ENCODE peak calls at places on chromosomes 11 and 22, in ten cellular contexts. One of them, this sample, is unnamed.

GRCh38 chr22:20885557-20886323 is 26.9 kb downstream of the SNAP29 start:
- DNase-seq in mesendoderm: peak; percentile 95
- DNase-seq in NT2/D1: peak; percentile 62
- DNase-seq in HCT116: peak; percentile 58
- DNase-seq in A549: peak; percentile 83
- DNase-seq in psoas muscle: peak; percentile 82
- DNase-seq in CD8-positive, alpha-beta T cell: peak; percentile 34
- DNase-seq in endodermal cell: peak; percentile 96
- DNase-seq in sigmoid colon: peak; percentile 89
- DNase-seq in hepatocyte: peak; percentile 88
- DNase-seq in this sample: peak; percentile 66

GRCh38 chr11:130314184-130314748 is 451 bp downstream of the ZBTB44 start:
- DNase-seq in A549: peak; percentile 29
- DNase-seq in hepatocyte: peak; percentile 80
- DNase-seq in mesendoderm: no peak
- DNase-seq in endodermal cell: peak; percentile 85
- DNase-seq in NT2/D1: peak; percentile 3
- DNase-seq in psoas muscle: peak; percentile 67
- DNase-seq in HCT116: peak; percentile 10
- DNase-seq in sigmoid colon: peak; percentile 75
- DNase-seq in CD8-positive, alpha-beta T cell: peak; percentile 67
- DNase-seq in this sample: no peak

GRCh38 chr11:69892986-69893555 is 73.9 kb upstream of the FGF3 start:
- DNase-seq in A549: no peak
- DNase-seq in CD8-positive, alpha-beta T cell: no peak
- DNase-seq in NT2/D1: no peak
- DNase-seq in HCT116: no peak
- DNase-seq in mesendoderm: no peak
- DNase-seq in endodermal cell: no peak
- DNase-seq in sigmoid colon: no peak
- DNase-seq in hepatocyte: no peak
- DNase-seq in psoas muscle: no peak
- DNase-seq in this sample: no peak

GRCh38 chr11:44016129-44016528 is 31.7 kb upstream of the ACCSL start:
- DNase-seq in sigmoid colon: peak; percentile 77
- DNase-seq in NT2/D1: no peak
- DNase-seq in endodermal cell: no peak
- DNase-seq in A549: no peak
- DNase-seq in mesendoderm: no peak
- DNase-seq in psoas muscle: peak; percentile 59
- DNase-seq in hepatocyte: peak; percentile 28
- DNase-seq in HCT116: no peak
- DNase-seq in CD8-positive, alpha-beta T cell: no peak
- DNase-seq in this sample: no peak

GRCh38 chr11:125923012-125923579 is 18.8 kb downstream of the DDX25 start:
- DNase-seq in CD8-positive, alpha-beta T cell: peak; percentile 54
- DNase-seq in HCT116: peak; percentile 77
- DNase-seq in psoas muscle: peak; percentile 39
- DNase-seq in hepatocyte: peak; percentile 86
- DNase-seq in sigmoid colon: peak; percentile 79
- DNase-seq in A549: peak; percentile 65
- DNase-seq in endodermal cell: peak; percentile 87
- DNase-seq in mesendoderm: peak; percentile 83
- DNase-seq in NT2/D1: peak; percentile 80
- DNase-seq in this sample: no peak

GRCh38 chr11:65275906-65276305 is 14.1 kb downstream of the POLA2 start:
- DNase-seq in sigmoid colon: peak; percentile 30
- DNase-seq in HCT116: no peak
- DNase-seq in CD8-positive, alpha-beta T cell: no peak
- DNase-seq in NT2/D1: no peak
- DNase-seq in endodermal cell: no peak
- DNase-seq in mesendoderm: no peak
- DNase-seq in A549: no peak
- DNase-seq in hepatocyte: peak; percentile 55
- DNase-seq in psoas muscle: no peak
- DNase-seq in this sample: no peak

GRCh38 chr11:75635009-75635909 is 33.6 kb downstream of the MAP6 start:
- DNase-seq in mesendoderm: peak; percentile 30
- DNase-seq in hepatocyte: peak; percentile 60
- DNase-seq in sigmoid colon: peak; percentile 75
- DNase-seq in endodermal cell: no peak
- DNase-seq in psoas muscle: no peak
- DNase-seq in NT2/D1: no peak
- DNase-seq in CD8-positive, alpha-beta T cell: no peak
- DNase-seq in A549: no peak
- DNase-seq in HCT116: no peak
- DNase-seq in this sample: no peak

GRCh38 chr11:68840661-68841653 is 759 bp downstream of the CPT1A start:
- DNase-seq in NT2/D1: no peak
- DNase-seq in hepatocyte: peak; percentile 69
- DNase-seq in HCT116: no peak
- DNase-seq in A549: no peak
- DNase-seq in sigmoid colon: peak; percentile 79
- DNase-seq in endodermal cell: peak; percentile 79
- DNase-seq in CD8-positive, alpha-beta T cell: peak; percentile 18
- DNase-seq in mesendoderm: no peak
- DNase-seq in psoas muscle: peak; percentile 71
- DNase-seq in this sample: no peak

GRCh38 chr11:86571273-86571948 is 101.0 kb downstream of the ME3 start:
- DNase-seq in hepatocyte: peak; percentile 34
- DNase-seq in NT2/D1: peak; percentile 68
- DNase-seq in CD8-positive, alpha-beta T cell: no peak
- DNase-seq in HCT116: peak; percentile 80
- DNase-seq in endodermal cell: peak; percentile 97
- DNase-seq in sigmoid colon: no peak
- DNase-seq in mesendoderm: peak; percentile 95
- DNase-seq in psoas muscle: no peak
- DNase-seq in A549: peak; percentile 69
- DNase-seq in this sample: peak; percentile 82

DNA sequence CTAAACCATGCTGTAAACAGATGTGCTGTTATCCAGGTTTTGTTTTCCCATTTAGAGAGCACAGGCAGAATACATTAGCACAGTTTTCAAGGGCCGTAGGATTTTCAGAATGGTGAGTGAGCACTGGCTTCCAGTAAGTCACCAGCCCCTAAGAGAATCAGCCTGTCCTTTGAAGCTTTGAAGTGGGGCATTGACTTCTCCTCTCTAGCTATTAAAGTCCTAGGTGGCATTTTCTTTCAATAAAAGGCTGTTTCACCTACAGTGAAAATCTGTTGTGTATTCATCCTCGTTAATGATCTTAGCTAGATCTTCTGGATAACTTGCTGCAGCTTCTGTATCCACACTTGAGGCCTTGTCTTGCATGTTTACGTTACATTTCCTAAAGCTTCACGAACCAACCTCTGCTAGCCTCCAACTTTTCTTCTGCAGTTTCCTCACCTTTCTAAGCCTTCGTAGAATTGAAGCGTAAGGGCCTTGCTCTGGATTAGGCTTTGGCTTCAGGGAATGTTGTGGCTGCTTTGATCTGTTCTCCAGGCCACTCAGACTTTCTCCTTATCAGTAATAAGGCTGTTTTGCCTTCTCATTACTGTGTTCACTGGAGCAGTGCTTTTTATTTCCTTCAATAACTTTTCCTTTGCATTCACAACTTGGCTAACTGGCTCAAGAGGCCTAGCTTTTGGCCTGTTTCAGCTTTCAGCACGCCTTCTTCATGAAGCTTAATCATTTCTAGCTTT is 15.5 kb downstream of the CECR2 start:
- DNase-seq in HCT116: no peak
- DNase-seq in endodermal cell: no peak
- DNase-seq in A549: no peak
- DNase-seq in CD8-positive, alpha-beta T cell: no peak
- DNase-seq in NT2/D1: no peak
- DNase-seq in psoas muscle: no peak
- DNase-seq in mesendoderm: no peak
- DNase-seq in sigmoid colon: no peak
- DNase-seq in hepatocyte: no peak
- DNase-seq in this sample: no peak
- H3K4me1 ChIP-seq in HCT116: no peaks in the 10 kb centered on the region
- H3K4me1 ChIP-seq in endodermal cell: peaks cover 11% of the 10 kb centered on the region
- H3K4me1 ChIP-seq in A549: no peaks in the 10 kb centered on the region
- H3K4me1 ChIP-seq in CD8-positive, alpha-beta T cell: no peaks in the 10 kb centered on the region
- H3K4me1 ChIP-seq in NT2/D1: peaks cover 5% of the 10 kb centered on the region
- H3K4me1 ChIP-seq in psoas muscle: peaks cover 37% of the 10 kb centered on the region
- H3K4me1 ChIP-seq in mesendoderm: peaks cover 13% of the 10 kb centered on the region
- H3K4me1 ChIP-seq in sigmoid colon: no peaks in the 10 kb centered on the region
- H3K4me1 ChIP-seq in hepatocyte: peaks cover 10% of the 10 kb centered on the region
- H3K4me1 ChIP-seq in this sample: peaks cover 7% of the 10 kb centered on the region

GRCh38 chr11:112016765-112017356 is 8.3 kb upstream of the DLAT start:
- DNase-seq in CD8-positive, alpha-beta T cell: no peak
- DNase-seq in sigmoid colon: no peak
- DNase-seq in mesendoderm: no peak
- DNase-seq in hepatocyte: no peak
- DNase-seq in HCT116: no peak
- DNase-seq in endodermal cell: no peak
- DNase-seq in A549: no peak
- DNase-seq in psoas muscle: no peak
- DNase-seq in NT2/D1: no peak
- DNase-seq in this sample: no peak

GRCh38 chr11:112016088-112016764 is 9.0 kb upstream of the DLAT start:
- DNase-seq in NT2/D1: no peak
- DNase-seq in CD8-positive, alpha-beta T cell: no peak
- DNase-seq in endodermal cell: no peak
- DNase-seq in mesendoderm: no peak
- DNase-seq in psoas muscle: no peak
- DNase-seq in A549: no peak
- DNase-seq in HCT116: no peak
- DNase-seq in sigmoid colon: no peak
- DNase-seq in hepatocyte: no peak
- DNase-seq in this sample: no peak

GRCh38 chr11:112017538-112017937 is 7.7 kb upstream of the DLAT start:
- DNase-seq in HCT116: no peak
- DNase-seq in sigmoid colon: no peak
- DNase-seq in psoas muscle: no peak
- DNase-seq in hepatocyte: no peak
- DNase-seq in A549: no peak
- DNase-seq in endodermal cell: no peak
- DNase-seq in mesendoderm: no peak
- DNase-seq in NT2/D1: no peak
- DNase-seq in CD8-positive, alpha-beta T cell: no peak
- DNase-seq in this sample: no peak

GRCh38 chr11:112023104-112023503 is 2.1 kb upstream of the DLAT start:
- DNase-seq in CD8-positive, alpha-beta T cell: no peak
- DNase-seq in psoas muscle: no peak
- DNase-seq in endodermal cell: no peak
- DNase-seq in mesendoderm: no peak
- DNase-seq in hepatocyte: no peak
- DNase-seq in A549: no peak
- DNase-seq in sigmoid colon: no peak
- DNase-seq in HCT116: no peak
- DNase-seq in NT2/D1: no peak
- DNase-seq in this sample: no peak

GRCh38 chr11:112019066-112019465 is 6.1 kb upstream of the DLAT start:
- DNase-seq in A549: no peak
- DNase-seq in NT2/D1: no peak
- DNase-seq in hepatocyte: no peak
- DNase-seq in sigmoid colon: no peak
- DNase-seq in HCT116: no peak
- DNase-seq in endodermal cell: no peak
- DNase-seq in CD8-positive, alpha-beta T cell: no peak
- DNase-seq in mesendoderm: no peak
- DNase-seq in psoas muscle: no peak
- DNase-seq in this sample: no peak
- H3K4me3 ChIP-seq in A549: no peak overlapping the region
- H3K4me3 ChIP-seq in NT2/D1: no peak overlapping the region
- H3K4me3 ChIP-seq in hepatocyte: no peak overlapping the region
- H3K4me3 ChIP-seq in sigmoid colon: no peak overlapping the region
- H3K4me3 ChIP-seq in HCT116: no peak overlapping the region
- H3K4me3 ChIP-seq in endodermal cell: no peak overlapping the region
- H3K4me3 ChIP-seq in CD8-positive, alpha-beta T cell: no peak overlapping the region
- H3K4me3 ChIP-seq in mesendoderm: no peak overlapping the region
- H3K4me3 ChIP-seq in psoas muscle: no peak overlapping the region
- H3K4me3 ChIP-seq in this sample: no peak overlapping the region

GRCh38 chr22:35834080-35834479 is 116.4 kb downstream of the APOL5 start:
- DNase-seq in mesendoderm: no peak
- DNase-seq in HCT116: no peak
- DNase-seq in A549: no peak
- DNase-seq in psoas muscle: no peak
- DNase-seq in hepatocyte: no peak
- DNase-seq in NT2/D1: no peak
- DNase-seq in CD8-positive, alpha-beta T cell: no peak
- DNase-seq in sigmoid colon: no peak
- DNase-seq in endodermal cell: no peak
- DNase-seq in this sample: no peak
- H3K4me1 ChIP-seq in mesendoderm: peaks cover 14% of the 10 kb centered on the region
- H3K4me1 ChIP-seq in HCT116: peaks cover 35% of the 10 kb centered on the region
- H3K4me1 ChIP-seq in A549: peaks cover 41% of the 10 kb centered on the region
- H3K4me1 ChIP-seq in psoas muscle: peaks cover 89% of the 10 kb centered on the region
- H3K4me1 ChIP-seq in hepatocyte: peaks cover 32% of the 10 kb centered on the region
- H3K4me1 ChIP-seq in NT2/D1: no peaks in the 10 kb centered on the region
- H3K4me1 ChIP-seq in CD8-positive, alpha-beta T cell: no peaks in the 10 kb centered on the region
- H3K4me1 ChIP-seq in sigmoid colon: no peaks in the 10 kb centered on the region
- H3K4me1 ChIP-seq in endodermal cell: peaks cover 3% of the 10 kb centered on the region
- H3K4me1 ChIP-seq in this sample: no peaks in the 10 kb centered on the region

GRCh38 chr11:45927332-45927683 is 4.9 kb downstream of the LARGE2 start:
- DNase-seq in CD8-positive, alpha-beta T cell: no peak
- DNase-seq in endodermal cell: peak; percentile 41
- DNase-seq in A549: no peak
- DNase-seq in mesendoderm: no peak
- DNase-seq in NT2/D1: no peak
- DNase-seq in sigmoid colon: peak; percentile 55
- DNase-seq in hepatocyte: no peak
- DNase-seq in HCT116: no peak
- DNase-seq in psoas muscle: no peak
- DNase-seq in this sample: no peak
- H3K4me3 ChIP-seq in CD8-positive, alpha-beta T cell: no peak overlapping the region
- H3K4me3 ChIP-seq in endodermal cell: no peak overlapping the region
- H3K4me3 ChIP-seq in A549: no peak overlapping the region
- H3K4me3 ChIP-seq in mesendoderm: no peak overlapping the region
- H3K4me3 ChIP-seq in NT2/D1: no peak overlapping the region
- H3K4me3 ChIP-seq in sigmoid colon: no peak overlapping the region
- H3K4me3 ChIP-seq in hepatocyte: no peak overlapping the region
- H3K4me3 ChIP-seq in HCT116: no peak overlapping the region
- H3K4me3 ChIP-seq in psoas muscle: no peak overlapping the region
- H3K4me3 ChIP-seq in this sample: no peak overlapping the region

DNA sequence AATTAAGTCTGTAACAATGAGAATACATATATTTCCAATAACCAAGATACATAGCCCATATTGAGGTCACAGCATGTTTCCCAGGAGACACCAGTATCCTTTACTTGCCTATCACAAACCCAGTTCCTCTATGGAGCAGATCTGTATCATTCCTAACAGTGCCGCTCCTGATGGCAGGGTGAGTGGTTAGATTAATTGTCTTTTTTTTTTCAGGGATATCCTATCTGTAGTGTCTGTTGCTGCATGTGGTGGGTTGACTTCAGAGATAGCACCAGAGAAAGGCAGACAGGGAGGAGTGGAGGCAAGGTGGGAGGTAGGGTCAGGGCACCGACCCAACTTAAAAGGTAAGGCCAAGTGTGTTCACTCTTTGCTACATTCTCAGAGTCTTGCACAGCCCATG is 2.8 kb downstream of the MTNR1B start:
- DNase-seq in A549: no peak
- DNase-seq in CD8-positive, alpha-beta T cell: no peak
- DNase-seq in HCT116: no peak
- DNase-seq in NT2/D1: no peak
- DNase-seq in psoas muscle: no peak
- DNase-seq in endodermal cell: no peak
- DNase-seq in hepatocyte: no peak
- DNase-seq in mesendoderm: no peak
- DNase-seq in sigmoid colon: no peak
- DNase-seq in this sample: no peak
- H3K4me1 ChIP-seq in A549: no peaks in the 10 kb centered on the region
- H3K4me1 ChIP-seq in CD8-positive, alpha-beta T cell: no peaks in the 10 kb centered on the region
- H3K4me1 ChIP-seq in HCT116: no peaks in the 10 kb centered on the region
- H3K4me1 ChIP-seq in NT2/D1: no peaks in the 10 kb centered on the region
- H3K4me1 ChIP-seq in psoas muscle: no peaks in the 10 kb centered on the region
- H3K4me1 ChIP-seq in endodermal cell: no peaks in the 10 kb centered on the region
- H3K4me1 ChIP-seq in hepatocyte: no peaks in the 10 kb centered on the region
- H3K4me1 ChIP-seq in mesendoderm: no peaks in the 10 kb centered on the region
- H3K4me1 ChIP-seq in sigmoid colon: no peaks in the 10 kb centered on the region
- H3K4me1 ChIP-seq in this sample: no peaks in the 10 kb centered on the region